ENCODE peak calls at places on chromosomes 13 and 19, in seven cellular contexts. C, M, R, U, X, N and Z are unnamed samples.

GRCh38 chr13:44111701-44112100 is 232.0 kb downstream of the LACC1 start:
- DNase-seq in R (no peak), U (no peak), C (no peak), X (no peak), M (no peak), N (no peak), Z (no peak)

GRCh38 chr19:10858204-10858828 is 10.1 kb downstream of the C19orf38 start:
- DNase-seq in X (peak; percentile 55), C (peak; percentile 63), M (no peak), R (peak; percentile 69), U (peak; percentile 44), N (no peak), Z (no peak)

GRCh38 chr13:34349091-34349722 is 531.3 kb downstream of the RFC3 start:
- DNase-seq in R (no peak), C (peak; percentile 87), N (no peak), X (no peak), U (peak; percentile 2), M (no peak), Z (no peak)

GRCh38 chr19:19748249-19748938 is 15.5 kb upstream of the ZNF14 start:
- DNase-seq in N (no peak), R (no peak), M (no peak), X (no peak), C (no peak), U (no peak), Z (peak; percentile 10)

GRCh38 chr13:99863789-99864626 is 107.6 kb downstream of the ZIC5 start:
- DNase-seq in N (no peak), U (no peak), C (no peak), M (no peak), R (no peak), X (no peak), Z (no peak)

GRCh38 chr13:27004866-27005265 is 166.7 kb downstream of the USP12 start:
- DNase-seq in N (no peak), C (no peak), X (no peak), M (no peak), R (no peak), U (no peak), Z (no peak)

GRCh38 chr19:34431681-34432402 is 3.7 kb downstream of the UBA2 start:
- DNase-seq in X (no peak), C (no peak), N (no peak), M (no peak), U (no peak), R (no peak), Z (no peak)

GRCh38 chr19:34994643-34995471 is 5.3 kb upstream of the GRAMD1A start:
- DNase-seq in X (no peak), C (no peak), M (no peak), U (peak; percentile 83), R (no peak), N (no peak), Z (peak; percentile 81)

GRCh38 chr13:100827489-100828000 is 152.9 kb upstream of the TMTC4 start:
- DNase-seq in C (no peak), U (no peak), N (no peak), X (no peak), R (no peak), M (no peak), Z (no peak)

GRCh38 chr13:40777166-40777956 is 6.4 kb upstream of the MRPS31 start:
- DNase-seq in M (no peak), X (peak; percentile 27), C (peak; percentile 74), U (peak; percentile 75), N (peak; percentile 93), R (peak; percentile 60), Z (no peak)

GRCh38 chr19:11735375-11735774 is 3.4 kb downstream of the ZNF823 start:
- DNase-seq in M (no peak), C (no peak), R (no peak), X (no peak), U (no peak), N (no peak), Z (no peak)

GRCh38 chr13:82356667-82357066 is 1525.6 kb downstream of the SLITRK1 start:
- DNase-seq in M (no peak), X (no peak), R (no peak), C (peak; percentile 38), U (peak; percentile 14), N (peak; percentile 45), Z (no peak)

GRCh38 chr19:11251650-11252314 is 10.5 kb downstream of the DOCK6 start:
- DNase-seq in N (no peak), M (no peak), X (no peak), R (no peak), C (no peak), U (no peak), Z (no peak)

GRCh38 chr13:75481176-75482069 is 546 bp downstream of the TBC1D4 start:
- DNase-seq in U (peak; percentile 74), C (peak; percentile 53), R (peak; percentile 78), N (peak; percentile 86), X (peak; percentile 39), M (no peak), Z (peak; percentile 34)

GRCh38 chr19:51687791-51688664 is 5.1 kb upstream of the SPACA6 start:
- DNase-seq in U (peak; percentile 84), N (no peak), X (no peak), M (no peak), R (peak; percentile 57), C (peak; percentile 81), Z (peak; percentile 32)

GRCh38 chr13:107305178-107305577 is 737.2 kb upstream of the ARGLU1 start:
- DNase-seq in U (no peak), X (no peak), R (no peak), N (no peak), M (no peak), C (no peak), Z (no peak)

GRCh38 chr13:109698779-109699178 is 87.6 kb downstream of the IRS2 start:
- DNase-seq in R (no peak), C (peak; percentile 84), X (no peak), N (no peak), U (no peak), M (no peak), Z (no peak)

GRCh38 chr19:47280183-47280797 is 5.6 kb downstream of the INAFM1 start:
- DNase-seq in N (no peak), X (peak; percentile 57), U (peak; percentile 62), R (peak; percentile 51), C (peak; percentile 56), M (no peak), Z (peak; percentile 45)

GRCh38 chr13:59531571-59532091 is 632.1 kb downstream of the DIAPH3 start:
- DNase-seq in U (peak; percentile 93), R (no peak), X (no peak), M (no peak), C (peak; percentile 49), N (no peak), Z (peak; percentile 67)

GRCh38 chr13:76967031-76967430 is 18.7 kb downstream of the ACOD1 start:
- DNase-seq in X (no peak), R (no peak), U (no peak), M (no peak), C (no peak), N (no peak), Z (no peak)

GRCh38 chr13:111216166-111216960 is 101.3 kb downstream of the ARHGEF7 start:
- DNase-seq in X (no peak), R (peak; percentile 61), M (no peak), U (peak; percentile 67), C (peak; percentile 42), N (no peak), Z (peak; percentile 39)

GRCh38 chr13:94181461-94182107 is 297.9 kb downstream of the DCT start:
- DNase-seq in C (no peak), R (no peak), N (no peak), X (no peak), U (no peak), M (no peak), Z (no peak)

GRCh38 chr19:51798958-51799310 is 4.0 kb downstream of the FPR3 start:
- DNase-seq in N (no peak), X (no peak), R (no peak), M (no peak), C (no peak), U (no peak), Z (no peak)

GRCh38 chr19:46133101-46133627 is 8.7 kb upstream of the IGFL3 start:
- DNase-seq in M (no peak), C (peak; percentile 37), R (no peak), U (peak; percentile 92), X (peak; percentile 38), N (peak; percentile 7), Z (no peak)

GRCh38 chr19:40721936-40722661 is 5.2 kb downstream of the ITPKC start:
- DNase-seq in C (peak; percentile 53), M (no peak), R (no peak), X (no peak), N (no peak), U (no peak), Z (no peak)

GRCh38 chr13:39777527-39778061 is 122.1 kb downstream of the COG6 start:
- DNase-seq in R (no peak), N (peak; percentile 34), C (peak; percentile 97), X (no peak), M (no peak), U (peak; percentile 15), Z (no peak)

GRCh38 chr13:77310161-77310560 is 16.7 kb downstream of the MYCBP2 start:
- DNase-seq in C (no peak), U (peak; percentile 1), R (no peak), N (no peak), M (no peak), X (no peak), Z (no peak)

GRCh38 chr19:5130371-5131030 is 161.6 kb downstream of the KDM4B start:
- DNase-seq in M (no peak), R (no peak), U (no peak), X (no peak), N (no peak), C (no peak), Z (no peak)

GRCh38 chr13:56317839-56318238 is 822.9 kb upstream of the PRR20A start:
- DNase-seq in R (no peak), C (no peak), M (no peak), U (peak; percentile 68), N (no peak), X (no peak), Z (no peak)

GRCh38 chr19:50703915-50704548 is 15.6 kb downstream of the SHANK1 start:
- DNase-seq in X (no peak), R (no peak), N (no peak), M (no peak), U (peak; percentile 29), C (no peak), Z (no peak)

GRCh38 chr19:8257052-8257443 is 47.9 kb downstream of the CERS4 start:
- DNase-seq in M (no peak), N (no peak), R (no peak), X (no peak), U (no peak), C (peak; percentile 31), Z (no peak)

GRCh38 chr19:51166846-51167490 is 24.9 kb downstream of the SIGLEC7 start:
- DNase-seq in N (no peak), C (no peak), M (no peak), R (no peak), X (no peak), U (no peak), Z (no peak)

GRCh38 chr19:3821857-3822364 is 35.7 kb upstream of the MATK start:
- DNase-seq in M (peak; percentile 98), R (peak; percentile 94), U (peak; percentile 81), N (peak; percentile 2), C (peak; percentile 50), X (peak; percentile 89), Z (peak; percentile 82)

GRCh38 chr13:105982219-105982618 is 553.2 kb downstream of the EFNB2 start:
- DNase-seq in M (no peak), R (no peak), X (no peak), U (peak; percentile 51), C (no peak), N (no peak), Z (no peak)